ENCODE peak calls at places on chromosomes 11 and 22, in eight cellular contexts. G, U, L, K, O, B, R and H are unnamed samples.

GRCh38 chr22:38935023-38935422 is 22.4 kb upstream of the APOBEC3A start:
- DNase-seq in G (no peak), U (no peak), L (no peak), K (no peak), O (no peak), B (no peak), R (no peak), H (no peak)

GRCh38 chr22:44738347-44738715 is 14.0 kb upstream of the ARHGAP8 start:
- DNase-seq in G (no peak), U (no peak), L (no peak), K (no peak), O (peak; percentile 17), B (no peak), R (no peak), H (no peak)

GRCh38 chr11:2137202-2138071 is 1.8 kb downstream of the IGF2 start:
- DNase-seq in G (no peak), U (no peak), L (peak; percentile 73), K (no peak), O (peak; percentile 48), B (no peak), R (peak; percentile 19), H (peak; percentile 99)

GRCh38 chr11:111736191-111736590 is 30.0 kb downstream of the PPP2R1B start:
- DNase-seq in G (no peak), U (no peak), L (peak; percentile 76), K (no peak), O (peak; percentile 80), B (no peak), R (no peak), H (peak; percentile 68)

GRCh38 chr11:77019976-77020591 is 14.1 kb upstream of the B3GNT6 start:
- DNase-seq in G (no peak), U (no peak), L (peak; percentile 43), K (no peak), O (peak; percentile 61), B (no peak), R (no peak), H (no peak)

GRCh38 chr11:1462576-1462975 is 24.0 kb downstream of the MOB2 start:
- DNase-seq in G (no peak), U (no peak), L (no peak), K (no peak), O (no peak), B (no peak), R (no peak), H (no peak)

GRCh38 chr11:63567044-63567840 is 4.1 kb upstream of the PLAAT2 start:
- DNase-seq in G (peak; percentile 42), U (no peak), L (peak; percentile 89), K (peak; percentile 19), O (peak; percentile 88), B (peak; percentile 44), R (peak; percentile 76), H (peak; percentile 57)

GRCh38 chr11:22807391-22807790 is 22.2 kb downstream of the SVIP start:
- DNase-seq in G (no peak), U (no peak), L (no peak), K (no peak), O (no peak), B (no peak), R (no peak), H (no peak)

GRCh38 chr11:57248780-57249383 is 11.8 kb upstream of the APLNR start:
- DNase-seq in G (no peak), U (peak; percentile 83), L (peak; percentile 80), K (peak; percentile 49), O (peak; percentile 67), B (peak; percentile 32), R (peak; percentile 40), H (peak; percentile 83)

GRCh38 chr22:46369716-46370583 is 34.4 kb downstream of the TRMU start:
- DNase-seq in G (no peak), U (no peak), L (no peak), K (no peak), O (no peak), B (no peak), R (no peak), H (no peak)

GRCh38 chr22:24282401-24282800 is 11.8 kb downstream of the SPECC1L start:
- DNase-seq in G (no peak), U (no peak), L (no peak), K (no peak), O (no peak), B (no peak), R (no peak), H (no peak)

GRCh38 chr11:126163779-126164178 is 47.7 kb downstream of the RPUSD4 start:
- DNase-seq in G (no peak), U (no peak), L (no peak), K (no peak), O (no peak), B (no peak), R (no peak), H (no peak)

GRCh38 chr11:100536979-100537378 is 150.1 kb upstream of the ARHGAP42 start:
- DNase-seq in G (no peak), U (no peak), L (no peak), K (no peak), O (no peak), B (no peak), R (no peak), H (no peak)

GRCh38 chr11:61923166-61924015 is 6.0 kb upstream of the RAB3IL1 start:
- DNase-seq in G (no peak), U (no peak), L (peak; percentile 53), K (no peak), O (peak; percentile 63), B (no peak), R (no peak), H (peak; percentile 74)

GRCh38 chr11:746289-747175 is 732 bp upstream of the TALDO1 start:
- DNase-seq in G (no peak), U (no peak), L (peak; percentile 43), K (no peak), O (peak; percentile 24), B (peak; percentile 39), R (no peak), H (no peak)

GRCh38 chr22:46517255-46517761 is 20.1 kb downstream of the CELSR1 start:
- DNase-seq in G (no peak), U (no peak), L (no peak), K (no peak), O (no peak), B (no peak), R (no peak), H (no peak)

GRCh38 chr11:116703421-116703820 is 69.4 kb downstream of the BUD13 start:
- DNase-seq in G (no peak), U (no peak), L (no peak), K (no peak), O (no peak), B (no peak), R (no peak), H (no peak)

GRCh38 chr11:73310076-73310475 is 2.0 kb downstream of the ARHGEF17 start:
- DNase-seq in G (no peak), U (no peak), L (no peak), K (no peak), O (no peak), B (no peak), R (no peak), H (no peak)

GRCh38 chr11:96680515-96680914 is 290.7 kb downstream of the JRKL start:
- DNase-seq in G (no peak), U (no peak), L (no peak), K (no peak), O (no peak), B (no peak), R (no peak), H (no peak)